ENCODE peak calls at places on chromosomes 6 and 20, in ten cellular contexts. One of them, this sample, is unnamed.

GRCh38 chr6:26284537-26285142 is 80.4 kb upstream of the BTN3A2 start:
- DNase-seq in endothelial cell of umbilical vein: peak
- DNase-seq in A549: peak
- DNase-seq in ovary: peak
- DNase-seq in breast epithelium: peak
- DNase-seq in heart left ventricle: peak
- DNase-seq in tibial nerve: no peak
- DNase-seq in HCT116: no peak
- DNase-seq in prostate gland: peak
- DNase-seq in spleen: peak
- DNase-seq in this sample: no peak

GRCh38 chr6:129590408-129591022 is 119.5 kb downstream of the ARHGAP18 start:
- DNase-seq in endothelial cell of umbilical vein: peak
- DNase-seq in A549: no peak
- DNase-seq in ovary: no peak
- DNase-seq in breast epithelium: no peak
- DNase-seq in heart left ventricle: no peak
- DNase-seq in tibial nerve: no peak
- DNase-seq in HCT116: no peak
- DNase-seq in prostate gland: no peak
- DNase-seq in spleen: no peak
- DNase-seq in this sample: no peak

GRCh38 chr6:151506761-151507160 is 12.9 kb downstream of the CCDC170 start:
- DNase-seq in endothelial cell of umbilical vein: no peak
- DNase-seq in A549: no peak
- DNase-seq in ovary: no peak
- DNase-seq in breast epithelium: no peak
- DNase-seq in heart left ventricle: no peak
- DNase-seq in tibial nerve: no peak
- DNase-seq in HCT116: no peak
- DNase-seq in prostate gland: no peak
- DNase-seq in spleen: no peak
- DNase-seq in this sample: no peak

GRCh38 chr6:141677598-141678211 is 455.0 kb upstream of the GJE1 start:
- DNase-seq in endothelial cell of umbilical vein: peak
- DNase-seq in A549: peak
- DNase-seq in ovary: no peak
- DNase-seq in breast epithelium: no peak
- DNase-seq in heart left ventricle: no peak
- DNase-seq in tibial nerve: no peak
- DNase-seq in HCT116: peak
- DNase-seq in prostate gland: no peak
- DNase-seq in spleen: no peak
- DNase-seq in this sample: no peak

GRCh38 chr20:9889270-9889981 is 50.5 kb upstream of the PAK5 start:
- DNase-seq in endothelial cell of umbilical vein: peak
- DNase-seq in A549: peak
- DNase-seq in ovary: no peak
- DNase-seq in breast epithelium: no peak
- DNase-seq in heart left ventricle: no peak
- DNase-seq in tibial nerve: no peak
- DNase-seq in HCT116: no peak
- DNase-seq in prostate gland: no peak
- DNase-seq in spleen: no peak
- DNase-seq in this sample: no peak

GRCh38 chr6:35359744-35360348 is 17.5 kb downstream of the PPARD start:
- DNase-seq in endothelial cell of umbilical vein: no peak
- DNase-seq in A549: no peak
- DNase-seq in ovary: peak
- DNase-seq in breast epithelium: no peak
- DNase-seq in heart left ventricle: peak
- DNase-seq in tibial nerve: no peak
- DNase-seq in HCT116: no peak
- DNase-seq in prostate gland: peak
- DNase-seq in spleen: no peak
- DNase-seq in this sample: no peak

GRCh38 chr6:139602577-139602976 is 228.1 kb upstream of the CITED2 start:
- DNase-seq in endothelial cell of umbilical vein: no peak
- DNase-seq in A549: no peak
- DNase-seq in ovary: no peak
- DNase-seq in breast epithelium: no peak
- DNase-seq in heart left ventricle: no peak
- DNase-seq in tibial nerve: no peak
- DNase-seq in HCT116: no peak
- DNase-seq in prostate gland: no peak
- DNase-seq in spleen: no peak
- DNase-seq in this sample: no peak

GRCh38 chr20:58199058-58199457 is 29.4 kb downstream of the ANKRD60 start:
- DNase-seq in endothelial cell of umbilical vein: no peak
- DNase-seq in A549: no peak
- DNase-seq in ovary: no peak
- DNase-seq in breast epithelium: no peak
- DNase-seq in heart left ventricle: peak
- DNase-seq in tibial nerve: no peak
- DNase-seq in HCT116: no peak
- DNase-seq in prostate gland: no peak
- DNase-seq in spleen: no peak
- DNase-seq in this sample: no peak

GRCh38 chr20:39429716-39430115 is 467.6 kb downstream of the DHX35 start:
- DNase-seq in endothelial cell of umbilical vein: no peak
- DNase-seq in A549: peak
- DNase-seq in ovary: no peak
- DNase-seq in breast epithelium: no peak
- DNase-seq in heart left ventricle: no peak
- DNase-seq in tibial nerve: no peak
- DNase-seq in HCT116: no peak
- DNase-seq in prostate gland: no peak
- DNase-seq in spleen: no peak
- DNase-seq in this sample: no peak

GRCh38 chr6:28673800-28674671 is 148.4 kb downstream of the GPX5 start:
- DNase-seq in endothelial cell of umbilical vein: peak
- DNase-seq in A549: peak
- DNase-seq in ovary: no peak
- DNase-seq in breast epithelium: no peak
- DNase-seq in heart left ventricle: no peak
- DNase-seq in tibial nerve: no peak
- DNase-seq in HCT116: peak
- DNase-seq in prostate gland: no peak
- DNase-seq in spleen: no peak
- DNase-seq in this sample: no peak

GRCh38 chr6:157535354-157536217 is 154.6 kb downstream of the ZDHHC14 start:
- DNase-seq in endothelial cell of umbilical vein: peak
- DNase-seq in A549: peak
- DNase-seq in ovary: no peak
- DNase-seq in breast epithelium: no peak
- DNase-seq in heart left ventricle: no peak
- DNase-seq in tibial nerve: no peak
- DNase-seq in HCT116: peak
- DNase-seq in prostate gland: no peak
- DNase-seq in spleen: no peak
- DNase-seq in this sample: no peak

DNA sequence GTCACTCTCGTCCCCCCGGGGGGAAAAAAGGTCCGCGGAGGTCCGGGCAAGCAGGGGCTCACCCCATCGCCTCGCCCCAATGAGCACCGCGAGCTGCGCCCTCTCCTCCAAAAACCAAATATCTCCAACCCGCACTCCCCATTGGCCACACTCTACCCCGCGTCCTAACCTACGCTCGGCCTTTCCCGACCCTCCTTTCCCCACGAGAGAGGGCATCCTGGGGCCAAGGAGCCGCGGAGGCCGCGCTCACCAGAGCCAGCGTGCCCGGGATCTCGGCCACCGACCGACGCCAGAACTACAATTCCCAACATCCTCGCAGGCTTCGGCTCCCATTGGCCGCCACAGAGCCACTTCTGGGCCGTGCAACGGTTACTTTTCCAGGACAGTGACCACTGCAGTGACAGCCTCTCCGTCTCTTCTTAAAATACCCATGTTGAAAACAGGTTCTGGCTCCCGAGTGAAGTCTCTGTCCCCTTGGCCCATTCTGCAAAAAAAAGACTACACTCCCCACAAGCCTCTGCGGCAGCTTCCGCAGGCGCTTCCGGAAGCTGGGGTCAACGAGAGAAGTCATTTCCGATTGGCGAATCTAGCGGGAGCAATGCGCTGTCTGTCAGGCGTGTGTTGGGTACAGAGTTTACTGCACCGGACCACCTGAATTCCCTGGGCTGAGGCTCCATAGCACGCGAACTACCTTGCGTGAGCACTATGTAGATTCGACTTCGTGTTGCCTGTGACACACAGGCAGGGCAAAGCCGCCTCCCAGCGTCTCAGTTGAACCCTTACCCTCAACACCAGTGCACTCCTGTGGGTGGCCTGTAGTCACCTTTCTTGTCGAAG is at the start of gene ZNF343:
- DNase-seq in endothelial cell of umbilical vein: peak
- DNase-seq in A549: peak
- DNase-seq in ovary: peak
- DNase-seq in breast epithelium: peak
- DNase-seq in heart left ventricle: peak
- DNase-seq in tibial nerve: peak
- DNase-seq in HCT116: peak
- DNase-seq in prostate gland: peak
- DNase-seq in spleen: peak
- DNase-seq in this sample: peak
- TF ChIP-seq POLR2A in endothelial cell of umbilical vein: peak
- TF ChIP-seq POLR2A in A549: peak
- TF ChIP-seq POLR2A in ovary: peak
- TF ChIP-seq POLR2A in breast epithelium: no peak
- TF ChIP-seq POLR2A in heart left ventricle: no peak
- TF ChIP-seq POLR2A in tibial nerve: no peak
- TF ChIP-seq POLR2A in HCT116: peak
- TF ChIP-seq POLR2A in prostate gland: no peak
- TF ChIP-seq POLR2A in spleen: no peak
- TF ChIP-seq POLR2A in this sample: no peak

DNA sequence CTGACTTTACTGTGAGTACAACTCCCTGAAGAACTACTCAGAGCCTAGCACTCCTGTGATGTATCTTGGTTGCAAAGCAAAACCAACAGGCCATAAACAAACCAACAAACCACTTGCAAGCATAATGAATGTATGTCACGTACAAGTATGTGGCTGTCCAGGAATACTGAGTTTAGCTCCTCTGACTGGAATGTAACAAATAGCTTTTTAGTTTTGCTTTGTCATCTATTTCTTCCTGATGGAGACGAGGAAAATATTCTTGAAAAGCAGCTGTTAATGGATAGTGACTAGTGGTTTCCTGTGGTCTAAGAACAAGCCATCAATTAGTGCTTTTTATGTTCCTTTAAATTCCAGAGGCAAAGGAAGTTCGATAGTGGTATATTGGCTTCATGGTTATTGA is 101.9 kb upstream of the LY86 start:
- DNase-seq in endothelial cell of umbilical vein: no peak
- DNase-seq in A549: no peak
- DNase-seq in ovary: no peak
- DNase-seq in breast epithelium: no peak
- DNase-seq in heart left ventricle: no peak
- DNase-seq in tibial nerve: no peak
- DNase-seq in HCT116: no peak
- DNase-seq in prostate gland: no peak
- DNase-seq in spleen: no peak
- DNase-seq in this sample: no peak
- H3K27ac ChIP-seq in endothelial cell of umbilical vein: no peak
- H3K27ac ChIP-seq in A549: no peak
- H3K27ac ChIP-seq in ovary: no peak
- H3K27ac ChIP-seq in breast epithelium: no peak
- H3K27ac ChIP-seq in heart left ventricle: no peak
- H3K27ac ChIP-seq in tibial nerve: no peak
- H3K27ac ChIP-seq in HCT116: no peak
- H3K27ac ChIP-seq in prostate gland: no peak
- H3K27ac ChIP-seq in spleen: no peak
- H3K27ac ChIP-seq in this sample: no peak

GRCh38 chr6:47598367-47598766 is 100.0 kb upstream of the ADGRF4 start:
- DNase-seq in endothelial cell of umbilical vein: no peak
- DNase-seq in A549: no peak
- DNase-seq in ovary: no peak
- DNase-seq in breast epithelium: no peak
- DNase-seq in heart left ventricle: no peak
- DNase-seq in tibial nerve: no peak
- DNase-seq in HCT116: no peak
- DNase-seq in prostate gland: no peak
- DNase-seq in spleen: no peak
- DNase-seq in this sample: no peak
- TF ChIP-seq POLR2A in endothelial cell of umbilical vein: no peak
- TF ChIP-seq POLR2A in A549: no peak
- TF ChIP-seq POLR2A in ovary: no peak
- TF ChIP-seq POLR2A in breast epithelium: no peak
- TF ChIP-seq POLR2A in heart left ventricle: no peak
- TF ChIP-seq POLR2A in tibial nerve: no peak
- TF ChIP-seq POLR2A in HCT116: no peak
- TF ChIP-seq POLR2A in prostate gland: no peak
- TF ChIP-seq POLR2A in spleen: no peak
- TF ChIP-seq POLR2A in this sample: no peak

DNA sequence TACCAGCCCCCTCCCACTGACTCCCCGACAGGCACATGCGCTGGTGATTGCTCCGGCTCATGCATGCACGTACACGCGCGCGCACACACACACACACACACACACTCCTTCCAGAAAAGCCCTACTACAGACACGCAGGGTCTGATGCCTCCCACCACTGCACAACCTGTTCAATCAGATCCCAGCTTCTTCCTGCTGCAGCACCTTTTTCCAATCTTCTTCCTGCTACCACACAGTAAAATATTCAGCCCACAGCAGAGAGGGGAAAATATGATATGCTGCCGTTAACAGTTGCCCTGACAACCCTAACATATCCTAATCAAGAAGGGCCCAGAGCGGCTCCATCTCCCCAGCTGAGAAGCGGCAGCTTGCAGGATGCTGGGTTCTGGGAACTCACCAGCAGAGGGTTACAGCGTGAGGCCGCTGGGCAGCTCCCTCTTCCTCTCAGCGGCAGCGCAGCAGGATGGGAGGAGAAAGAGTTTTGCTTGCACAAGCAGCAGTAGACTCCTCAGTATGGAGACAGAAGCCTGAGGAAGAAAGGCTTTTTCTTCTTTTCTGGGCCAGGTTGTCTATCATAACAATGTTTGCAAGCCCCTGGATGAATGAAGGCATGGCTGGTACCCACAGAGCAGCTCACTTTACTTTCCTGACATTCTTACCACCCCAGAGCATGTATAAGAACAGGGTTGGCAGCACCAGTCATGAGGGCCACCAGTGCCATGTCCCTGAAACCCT is 23.9 kb downstream of the MAP7 start:
- DNase-seq in endothelial cell of umbilical vein: peak
- DNase-seq in A549: peak
- DNase-seq in ovary: peak
- DNase-seq in breast epithelium: no peak
- DNase-seq in heart left ventricle: peak
- DNase-seq in tibial nerve: no peak
- DNase-seq in HCT116: no peak
- DNase-seq in prostate gland: peak
- DNase-seq in spleen: peak
- DNase-seq in this sample: no peak
- H3K27ac ChIP-seq in endothelial cell of umbilical vein: no peak
- H3K27ac ChIP-seq in A549: peak
- H3K27ac ChIP-seq in ovary: no peak
- H3K27ac ChIP-seq in breast epithelium: no peak
- H3K27ac ChIP-seq in heart left ventricle: no peak
- H3K27ac ChIP-seq in tibial nerve: no peak
- H3K27ac ChIP-seq in HCT116: no peak
- H3K27ac ChIP-seq in prostate gland: no peak
- H3K27ac ChIP-seq in spleen: no peak
- H3K27ac ChIP-seq in this sample: no peak